ENCODE peak calls at places on chromosomes 7 and 10, in eight cellular contexts. U is lower leg skin, R is HEK293T, S is iPS-NIHi11, V is NCI-H1417, P is uterus, B is cardiac muscle cell, Q is HCT116. K is an unnamed sample.

GRCh38 chr10:99536400-99537254 is 3.9 kb downstream of the NKX2-3 start:
- DNase-seq in U (no peak), B (peak; percentile 63), R (no peak), V (no peak), S (peak; percentile 50), Q (no peak), P (no peak), K (no peak)

GRCh38 chr10:129917936-129918335 is 46.1 kb downstream of the EBF3 start:
- DNase-seq in U (no peak), B (no peak), P (no peak), R (no peak), S (no peak), V (no peak), Q (no peak), K (no peak)

GRCh38 chr7:139734395-139734794 is 43.4 kb downstream of the HIPK2 start:
- DNase-seq in B (no peak), V (no peak), S (no peak), Q (no peak), U (peak; percentile 65), P (peak; percentile 64), R (no peak), K (no peak)

GRCh38 chr7:79778786-79779382 is 325.4 kb upstream of the MAGI2 start:
- DNase-seq in S (no peak), B (no peak), P (no peak), V (no peak), R (no peak), Q (no peak), U (no peak), K (no peak)

GRCh38 chr10:101140950-101141621 is 10.0 kb downstream of the TLX1 start:
- DNase-seq in R (no peak), P (no peak), Q (no peak), V (no peak), S (no peak), U (no peak), B (no peak), K (no peak)

GRCh38 chr7:86814980-86815379 is 171.3 kb downstream of the GRM3 start:
- DNase-seq in B (peak; percentile 25), P (no peak), S (peak; percentile 59), V (peak; percentile 38), U (no peak), Q (peak; percentile 28), R (peak; percentile 52), K (no peak)

GRCh38 chr10:58969578-58969977 is 206.9 kb upstream of the PHYHIPL start:
- DNase-seq in S (no peak), U (no peak), R (no peak), B (no peak), V (no peak), Q (no peak), P (no peak), K (no peak)

GRCh38 chr10:132592790-132593788 is 55.5 kb downstream of the INPP5A start:
- DNase-seq in R (no peak), P (no peak), B (no peak), S (no peak), Q (no peak), U (no peak), V (no peak), K (no peak)

GRCh38 chr10:103800789-103801540 is 54.4 kb downstream of the SH3PXD2A start:
- DNase-seq in U (no peak), R (no peak), B (no peak), V (no peak), S (no peak), Q (no peak), P (no peak), K (no peak)

GRCh38 chr7:512541-513311 is 6.9 kb downstream of the PDGFA start:
- DNase-seq in R (no peak), B (peak; percentile 23), V (peak; percentile 55), Q (no peak), S (no peak), P (peak; percentile 52), U (no peak), K (no peak)